ENCODE peak calls at places on chromosomes 2 and 18, in eight cellular contexts. One of them, this sample, is unnamed.

GRCh38 chr2:1591978-1592907 is 152.1 kb downstream of the PXDN start:
- DNase-seq in bronchial epithelial cell: peak
- DNase-seq in Calu3: no peak
- DNase-seq in stimulated activated CD4-positive, alpha-beta T cell treated with anti-CD3 and anti-CD28 coated beads, Interleukin-4, amount 100 ng/mL, for 48 hours: no peak
- DNase-seq in germinal center: no peak
- DNase-seq in IMR-90: peak
- DNase-seq in H9: peak
- DNase-seq in NAMALWA: no peak
- DNase-seq in this sample: no peak

GRCh38 chr2:227036527-227036926 is 127.5 kb downstream of the COL4A4 start:
- DNase-seq in H9: no peak
- DNase-seq in IMR-90: no peak
- DNase-seq in NAMALWA: no peak
- DNase-seq in Calu3: no peak
- DNase-seq in bronchial epithelial cell: no peak
- DNase-seq in stimulated activated CD4-positive, alpha-beta T cell treated with anti-CD3 and anti-CD28 coated beads, Interleukin-4, amount 100 ng/mL, for 48 hours: no peak
- DNase-seq in germinal center: no peak
- DNase-seq in this sample: no peak

GRCh38 chr2:150234787-150235512 is 252.5 kb downstream of the RND3 start:
- DNase-seq in NAMALWA: no peak
- DNase-seq in Calu3: no peak
- DNase-seq in germinal center: no peak
- DNase-seq in bronchial epithelial cell: no peak
- DNase-seq in H9: no peak
- DNase-seq in stimulated activated CD4-positive, alpha-beta T cell treated with anti-CD3 and anti-CD28 coated beads, Interleukin-4, amount 100 ng/mL, for 48 hours: no peak
- DNase-seq in IMR-90: peak
- DNase-seq in this sample: peak

GRCh38 chr2:54975598-54976507 is 74.4 kb downstream of the RTN4 start:
- DNase-seq in Calu3: no peak
- DNase-seq in stimulated activated CD4-positive, alpha-beta T cell treated with anti-CD3 and anti-CD28 coated beads, Interleukin-4, amount 100 ng/mL, for 48 hours: no peak
- DNase-seq in NAMALWA: no peak
- DNase-seq in germinal center: no peak
- DNase-seq in bronchial epithelial cell: no peak
- DNase-seq in IMR-90: no peak
- DNase-seq in H9: no peak
- DNase-seq in this sample: no peak

GRCh38 chr18:47953471-47953931 is 23.0 kb upstream of the SMAD2 start:
- DNase-seq in bronchial epithelial cell: peak
- DNase-seq in germinal center: no peak
- DNase-seq in Calu3: no peak
- DNase-seq in NAMALWA: peak
- DNase-seq in H9: no peak
- DNase-seq in IMR-90: no peak
- DNase-seq in stimulated activated CD4-positive, alpha-beta T cell treated with anti-CD3 and anti-CD28 coated beads, Interleukin-4, amount 100 ng/mL, for 48 hours: no peak
- DNase-seq in this sample: peak

GRCh38 chr2:233263045-233263570 is 11.6 kb downstream of the ATG16L1 start:
- DNase-seq in stimulated activated CD4-positive, alpha-beta T cell treated with anti-CD3 and anti-CD28 coated beads, Interleukin-4, amount 100 ng/mL, for 48 hours: no peak
- DNase-seq in germinal center: no peak
- DNase-seq in H9: no peak
- DNase-seq in NAMALWA: no peak
- DNase-seq in bronchial epithelial cell: no peak
- DNase-seq in IMR-90: no peak
- DNase-seq in Calu3: no peak
- DNase-seq in this sample: no peak

GRCh38 chr2:88212251-88212790 is 42.2 kb downstream of the THNSL2 start:
- DNase-seq in stimulated activated CD4-positive, alpha-beta T cell treated with anti-CD3 and anti-CD28 coated beads, Interleukin-4, amount 100 ng/mL, for 48 hours: no peak
- DNase-seq in H9: peak
- DNase-seq in NAMALWA: peak
- DNase-seq in Calu3: peak
- DNase-seq in germinal center: no peak
- DNase-seq in IMR-90: peak
- DNase-seq in bronchial epithelial cell: peak
- DNase-seq in this sample: no peak

GRCh38 chr2:75560768-75561565 is at the start of gene EVA1A:
- DNase-seq in germinal center: no peak
- DNase-seq in Calu3: peak
- DNase-seq in H9: peak
- DNase-seq in IMR-90: peak
- DNase-seq in stimulated activated CD4-positive, alpha-beta T cell treated with anti-CD3 and anti-CD28 coated beads, Interleukin-4, amount 100 ng/mL, for 48 hours: no peak
- DNase-seq in NAMALWA: no peak
- DNase-seq in bronchial epithelial cell: peak
- DNase-seq in this sample: peak

GRCh38 chr2:239930378-239930777 is 94.8 kb downstream of the NDUFA10 start:
- DNase-seq in germinal center: no peak
- DNase-seq in H9: peak
- DNase-seq in bronchial epithelial cell: no peak
- DNase-seq in stimulated activated CD4-positive, alpha-beta T cell treated with anti-CD3 and anti-CD28 coated beads, Interleukin-4, amount 100 ng/mL, for 48 hours: no peak
- DNase-seq in IMR-90: no peak
- DNase-seq in Calu3: no peak
- DNase-seq in NAMALWA: no peak
- DNase-seq in this sample: no peak

GRCh38 chr2:127423476-127423840 is 5.2 kb downstream of the PROC start:
- DNase-seq in bronchial epithelial cell: peak
- DNase-seq in IMR-90: no peak
- DNase-seq in stimulated activated CD4-positive, alpha-beta T cell treated with anti-CD3 and anti-CD28 coated beads, Interleukin-4, amount 100 ng/mL, for 48 hours: no peak
- DNase-seq in NAMALWA: no peak
- DNase-seq in H9: no peak
- DNase-seq in Calu3: peak
- DNase-seq in germinal center: no peak
- DNase-seq in this sample: peak

GRCh38 chr2:127569274-127570065 is 34.0 kb downstream of the MYO7B start:
- DNase-seq in IMR-90: peak
- DNase-seq in stimulated activated CD4-positive, alpha-beta T cell treated with anti-CD3 and anti-CD28 coated beads, Interleukin-4, amount 100 ng/mL, for 48 hours: no peak
- DNase-seq in H9: no peak
- DNase-seq in NAMALWA: no peak
- DNase-seq in bronchial epithelial cell: peak
- DNase-seq in Calu3: no peak
- DNase-seq in germinal center: no peak
- DNase-seq in this sample: no peak

GRCh38 chr18:25144835-25145234 is 207.1 kb downstream of the ZNF521 start:
- DNase-seq in stimulated activated CD4-positive, alpha-beta T cell treated with anti-CD3 and anti-CD28 coated beads, Interleukin-4, amount 100 ng/mL, for 48 hours: no peak
- DNase-seq in NAMALWA: no peak
- DNase-seq in IMR-90: peak
- DNase-seq in germinal center: no peak
- DNase-seq in bronchial epithelial cell: no peak
- DNase-seq in H9: no peak
- DNase-seq in Calu3: no peak
- DNase-seq in this sample: no peak

GRCh38 chr2:180979086-180979934 is 1.1 kb upstream of the UBE2E3 start:
- DNase-seq in IMR-90: peak
- DNase-seq in NAMALWA: peak
- DNase-seq in germinal center: no peak
- DNase-seq in H9: no peak
- DNase-seq in bronchial epithelial cell: peak
- DNase-seq in Calu3: peak
- DNase-seq in stimulated activated CD4-positive, alpha-beta T cell treated with anti-CD3 and anti-CD28 coated beads, Interleukin-4, amount 100 ng/mL, for 48 hours: no peak
- DNase-seq in this sample: no peak

GRCh38 chr2:215917953-215918620 is 95.3 kb downstream of the MREG start:
- DNase-seq in germinal center: no peak
- DNase-seq in NAMALWA: no peak
- DNase-seq in Calu3: no peak
- DNase-seq in bronchial epithelial cell: peak
- DNase-seq in stimulated activated CD4-positive, alpha-beta T cell treated with anti-CD3 and anti-CD28 coated beads, Interleukin-4, amount 100 ng/mL, for 48 hours: no peak
- DNase-seq in IMR-90: peak
- DNase-seq in H9: no peak
- DNase-seq in this sample: no peak

GRCh38 chr18:42649636-42650035 is 465.8 kb downstream of the RIT2 start:
- DNase-seq in IMR-90: no peak
- DNase-seq in bronchial epithelial cell: peak
- DNase-seq in stimulated activated CD4-positive, alpha-beta T cell treated with anti-CD3 and anti-CD28 coated beads, Interleukin-4, amount 100 ng/mL, for 48 hours: no peak
- DNase-seq in H9: no peak
- DNase-seq in NAMALWA: no peak
- DNase-seq in Calu3: no peak
- DNase-seq in germinal center: no peak
- DNase-seq in this sample: no peak

GRCh38 chr2:11398710-11399109 is 54.3 kb upstream of the ROCK2 start:
- DNase-seq in IMR-90: no peak
- DNase-seq in stimulated activated CD4-positive, alpha-beta T cell treated with anti-CD3 and anti-CD28 coated beads, Interleukin-4, amount 100 ng/mL, for 48 hours: no peak
- DNase-seq in NAMALWA: no peak
- DNase-seq in germinal center: no peak
- DNase-seq in H9: no peak
- DNase-seq in bronchial epithelial cell: no peak
- DNase-seq in Calu3: no peak
- DNase-seq in this sample: peak

GRCh38 chr18:50268022-50268747 is 1.9 kb upstream of the CFAP53 start:
- DNase-seq in bronchial epithelial cell: peak
- DNase-seq in germinal center: peak
- DNase-seq in NAMALWA: peak
- DNase-seq in stimulated activated CD4-positive, alpha-beta T cell treated with anti-CD3 and anti-CD28 coated beads, Interleukin-4, amount 100 ng/mL, for 48 hours: peak
- DNase-seq in H9: peak
- DNase-seq in Calu3: peak
- DNase-seq in IMR-90: peak
- DNase-seq in this sample: peak

GRCh38 chr2:127650785-127651380 is 4.9 kb downstream of the GPR17 start:
- DNase-seq in IMR-90: no peak
- DNase-seq in germinal center: no peak
- DNase-seq in NAMALWA: no peak
- DNase-seq in stimulated activated CD4-positive, alpha-beta T cell treated with anti-CD3 and anti-CD28 coated beads, Interleukin-4, amount 100 ng/mL, for 48 hours: no peak
- DNase-seq in Calu3: no peak
- DNase-seq in bronchial epithelial cell: no peak
- DNase-seq in H9: no peak
- DNase-seq in this sample: no peak

GRCh38 chr2:202038471-202039277 is 5.0 kb downstream of the FZD7 start:
- DNase-seq in NAMALWA: no peak
- DNase-seq in stimulated activated CD4-positive, alpha-beta T cell treated with anti-CD3 and anti-CD28 coated beads, Interleukin-4, amount 100 ng/mL, for 48 hours: no peak
- DNase-seq in H9: peak
- DNase-seq in bronchial epithelial cell: peak
- DNase-seq in Calu3: peak
- DNase-seq in IMR-90: peak
- DNase-seq in germinal center: no peak
- DNase-seq in this sample: peak

GRCh38 chr2:73933194-73933593 is 6.5 kb downstream of the DGUOK start:
- DNase-seq in Calu3: no peak
- DNase-seq in bronchial epithelial cell: peak
- DNase-seq in stimulated activated CD4-positive, alpha-beta T cell treated with anti-CD3 and anti-CD28 coated beads, Interleukin-4, amount 100 ng/mL, for 48 hours: no peak
- DNase-seq in NAMALWA: no peak
- DNase-seq in germinal center: no peak
- DNase-seq in IMR-90: peak
- DNase-seq in H9: no peak
- DNase-seq in this sample: no peak

GRCh38 chr18:55452123-55452611 is 135.8 kb downstream of the TCF4 start:
- DNase-seq in Calu3: no peak
- DNase-seq in germinal center: no peak
- DNase-seq in NAMALWA: no peak
- DNase-seq in IMR-90: no peak
- DNase-seq in stimulated activated CD4-positive, alpha-beta T cell treated with anti-CD3 and anti-CD28 coated beads, Interleukin-4, amount 100 ng/mL, for 48 hours: no peak
- DNase-seq in H9: no peak
- DNase-seq in bronchial epithelial cell: peak
- DNase-seq in this sample: no peak

GRCh38 chr2:109124982-109125594 is 3.9 kb upstream of the SH3RF3 start:
- DNase-seq in NAMALWA: no peak
- DNase-seq in stimulated activated CD4-positive, alpha-beta T cell treated with anti-CD3 and anti-CD28 coated beads, Interleukin-4, amount 100 ng/mL, for 48 hours: no peak
- DNase-seq in Calu3: peak
- DNase-seq in IMR-90: no peak
- DNase-seq in H9: no peak
- DNase-seq in germinal center: no peak
- DNase-seq in bronchial epithelial cell: no peak
- DNase-seq in this sample: no peak

GRCh38 chr2:2646312-2647051 is 315.4 kb upstream of the MYT1L start:
- DNase-seq in IMR-90: no peak
- DNase-seq in H9: no peak
- DNase-seq in germinal center: no peak
- DNase-seq in Calu3: no peak
- DNase-seq in NAMALWA: no peak
- DNase-seq in stimulated activated CD4-positive, alpha-beta T cell treated with anti-CD3 and anti-CD28 coated beads, Interleukin-4, amount 100 ng/mL, for 48 hours: peak
- DNase-seq in bronchial epithelial cell: peak
- DNase-seq in this sample: peak

GRCh38 chr2:108074150-108074549 is 87.8 kb downstream of the SLC5A7 start:
- DNase-seq in stimulated activated CD4-positive, alpha-beta T cell treated with anti-CD3 and anti-CD28 coated beads, Interleukin-4, amount 100 ng/mL, for 48 hours: no peak
- DNase-seq in germinal center: no peak
- DNase-seq in NAMALWA: no peak
- DNase-seq in IMR-90: no peak
- DNase-seq in bronchial epithelial cell: no peak
- DNase-seq in H9: no peak
- DNase-seq in Calu3: no peak
- DNase-seq in this sample: no peak

GRCh38 chr2:54439582-54439981 is 16.5 kb upstream of the SPTBN1 start:
- DNase-seq in NAMALWA: no peak
- DNase-seq in H9: no peak
- DNase-seq in stimulated activated CD4-positive, alpha-beta T cell treated with anti-CD3 and anti-CD28 coated beads, Interleukin-4, amount 100 ng/mL, for 48 hours: no peak
- DNase-seq in germinal center: no peak
- DNase-seq in bronchial epithelial cell: no peak
- DNase-seq in IMR-90: no peak
- DNase-seq in Calu3: no peak
- DNase-seq in this sample: no peak

GRCh38 chr2:205775091-205775876 is 93.0 kb downstream of the NRP2 start:
- DNase-seq in NAMALWA: no peak
- DNase-seq in stimulated activated CD4-positive, alpha-beta T cell treated with anti-CD3 and anti-CD28 coated beads, Interleukin-4, amount 100 ng/mL, for 48 hours: no peak
- DNase-seq in Calu3: no peak
- DNase-seq in H9: no peak
- DNase-seq in germinal center: peak
- DNase-seq in IMR-90: peak
- DNase-seq in bronchial epithelial cell: peak
- DNase-seq in this sample: no peak

GRCh38 chr2:43158259-43158880 is 68.0 kb downstream of the ZFP36L2 start:
- DNase-seq in NAMALWA: no peak
- DNase-seq in H9: no peak
- DNase-seq in germinal center: peak
- DNase-seq in IMR-90: peak
- DNase-seq in Calu3: peak
- DNase-seq in stimulated activated CD4-positive, alpha-beta T cell treated with anti-CD3 and anti-CD28 coated beads, Interleukin-4, amount 100 ng/mL, for 48 hours: no peak
- DNase-seq in bronchial epithelial cell: peak
- DNase-seq in this sample: peak

GRCh38 chr2:108978709-108979111 is 10.3 kb downstream of the EDAR start:
- DNase-seq in NAMALWA: no peak
- DNase-seq in germinal center: no peak
- DNase-seq in bronchial epithelial cell: no peak
- DNase-seq in IMR-90: no peak
- DNase-seq in H9: no peak
- DNase-seq in stimulated activated CD4-positive, alpha-beta T cell treated with anti-CD3 and anti-CD28 coated beads, Interleukin-4, amount 100 ng/mL, for 48 hours: no peak
- DNase-seq in Calu3: no peak
- DNase-seq in this sample: no peak

GRCh38 chr2:182852090-182852489 is 14.3 kb downstream of the FRZB start:
- DNase-seq in IMR-90: no peak
- DNase-seq in bronchial epithelial cell: no peak
- DNase-seq in stimulated activated CD4-positive, alpha-beta T cell treated with anti-CD3 and anti-CD28 coated beads, Interleukin-4, amount 100 ng/mL, for 48 hours: no peak
- DNase-seq in Calu3: peak
- DNase-seq in germinal center: no peak
- DNase-seq in H9: no peak
- DNase-seq in NAMALWA: no peak
- DNase-seq in this sample: no peak

GRCh38 chr2:60549250-60550150 is 4.0 kb downstream of the BCL11A start:
- DNase-seq in germinal center: no peak
- DNase-seq in bronchial epithelial cell: no peak
- DNase-seq in stimulated activated CD4-positive, alpha-beta T cell treated with anti-CD3 and anti-CD28 coated beads, Interleukin-4, amount 100 ng/mL, for 48 hours: no peak
- DNase-seq in H9: no peak
- DNase-seq in Calu3: peak
- DNase-seq in NAMALWA: peak
- DNase-seq in IMR-90: no peak
- DNase-seq in this sample: no peak

GRCh38 chr2:18117592-18117991 is 239.1 kb downstream of the KCNS3 start:
- DNase-seq in stimulated activated CD4-positive, alpha-beta T cell treated with anti-CD3 and anti-CD28 coated beads, Interleukin-4, amount 100 ng/mL, for 48 hours: no peak
- DNase-seq in NAMALWA: peak
- DNase-seq in germinal center: no peak
- DNase-seq in Calu3: peak
- DNase-seq in H9: peak
- DNase-seq in bronchial epithelial cell: peak
- DNase-seq in IMR-90: peak
- DNase-seq in this sample: no peak

GRCh38 chr2:42714686-42715085 is 49.2 kb downstream of the OXER1 start:
- DNase-seq in Calu3: no peak
- DNase-seq in germinal center: no peak
- DNase-seq in H9: no peak
- DNase-seq in stimulated activated CD4-positive, alpha-beta T cell treated with anti-CD3 and anti-CD28 coated beads, Interleukin-4, amount 100 ng/mL, for 48 hours: no peak
- DNase-seq in NAMALWA: no peak
- DNase-seq in IMR-90: no peak
- DNase-seq in bronchial epithelial cell: no peak
- DNase-seq in this sample: no peak

GRCh38 chr2:10918661-10919414 is 7.1 kb downstream of the KCNF1 start:
- DNase-seq in stimulated activated CD4-positive, alpha-beta T cell treated with anti-CD3 and anti-CD28 coated beads, Interleukin-4, amount 100 ng/mL, for 48 hours: no peak
- DNase-seq in IMR-90: peak
- DNase-seq in germinal center: no peak
- DNase-seq in NAMALWA: no peak
- DNase-seq in H9: no peak
- DNase-seq in Calu3: peak
- DNase-seq in bronchial epithelial cell: no peak
- DNase-seq in this sample: peak

GRCh38 chr2:164773635-164774034 is 68.0 kb downstream of the COBLL1 start:
- DNase-seq in NAMALWA: no peak
- DNase-seq in H9: no peak
- DNase-seq in germinal center: no peak
- DNase-seq in stimulated activated CD4-positive, alpha-beta T cell treated with anti-CD3 and anti-CD28 coated beads, Interleukin-4, amount 100 ng/mL, for 48 hours: no peak
- DNase-seq in bronchial epithelial cell: no peak
- DNase-seq in Calu3: no peak
- DNase-seq in IMR-90: no peak
- DNase-seq in this sample: no peak

This sample was measured in small intestine.